ENCODE peak calls at places on chromosomes 11 and 22, in four cellular contexts. B is HFFc6, Y is lower leg skin, W is H1. M is an unnamed sample.

GRCh38 chr11:92978226-92979111 is 9.0 kb downstream of the MTNR1B start:
- DNase-seq in B (peak; percentile 20), Y (no peak), W (no peak), M (no peak)

GRCh38 chr11:124194696-124195418 is 11.7 kb downstream of the OR10D3 start:
- DNase-seq in B (peak; percentile 21), Y (no peak), W (peak; percentile 67), M (no peak)

GRCh38 chr11:94602430-94603372 is 35.5 kb downstream of the PIWIL4 start:
- DNase-seq in B (peak; percentile 89), Y (no peak), W (no peak), M (no peak)

GRCh38 chr11:67285541-67286498 is 3.3 kb upstream of the ANKRD13D start:
- DNase-seq in B (no peak), Y (no peak), W (no peak), M (no peak)

GRCh38 chr22:35930933-35931332 is 97.7 kb downstream of the RBFOX2 start:
- DNase-seq in B (peak; percentile 77), Y (no peak), W (no peak), M (no peak)

GRCh38 chr11:71979582-71979981 is 19.1 kb upstream of the IL18BP start:
- DNase-seq in B (no peak), Y (no peak), W (no peak), M (no peak)

GRCh38 chr11:32366671-32367070 is 68.7 kb downstream of the WT1 start:
- DNase-seq in B (no peak), Y (no peak), W (no peak), M (no peak)

GRCh38 chr11:14898286-14899086 is 6.5 kb upstream of the CYP2R1 start:
- DNase-seq in B (no peak), Y (no peak), W (no peak), M (no peak)

GRCh38 chr11:118374729-118375128 is 15.3 kb downstream of the UBE4A start:
- DNase-seq in B (no peak), Y (no peak), W (no peak), M (no peak)

GRCh38 chr11:35142481-35143207 is 3.7 kb downstream of the CD44 start:
- DNase-seq in B (peak; percentile 74), Y (no peak), W (no peak), M (no peak)
- TF ChIP-seq CTCF in B (no peak), Y (no peak), W (no peak), M (no peak)

GRCh38 chr11:70182266-70182665 is 20.8 kb upstream of the FADD start:
- DNase-seq in B (no peak), Y (no peak), W (no peak), M (no peak)

GRCh38 chr11:70180906-70181305 is 22.2 kb upstream of the FADD start:
- DNase-seq in B (no peak), Y (no peak), W (no peak), M (no peak)

GRCh38 chr11:70174846-70175764 is 28.0 kb upstream of the FADD start:
- DNase-seq in B (no peak), Y (no peak), W (no peak), M (no peak)

GRCh38 chr11:70173018-70173417 is 30.1 kb upstream of the FADD start:
- DNase-seq in B (no peak), Y (no peak), W (no peak), M (no peak)

DNA sequence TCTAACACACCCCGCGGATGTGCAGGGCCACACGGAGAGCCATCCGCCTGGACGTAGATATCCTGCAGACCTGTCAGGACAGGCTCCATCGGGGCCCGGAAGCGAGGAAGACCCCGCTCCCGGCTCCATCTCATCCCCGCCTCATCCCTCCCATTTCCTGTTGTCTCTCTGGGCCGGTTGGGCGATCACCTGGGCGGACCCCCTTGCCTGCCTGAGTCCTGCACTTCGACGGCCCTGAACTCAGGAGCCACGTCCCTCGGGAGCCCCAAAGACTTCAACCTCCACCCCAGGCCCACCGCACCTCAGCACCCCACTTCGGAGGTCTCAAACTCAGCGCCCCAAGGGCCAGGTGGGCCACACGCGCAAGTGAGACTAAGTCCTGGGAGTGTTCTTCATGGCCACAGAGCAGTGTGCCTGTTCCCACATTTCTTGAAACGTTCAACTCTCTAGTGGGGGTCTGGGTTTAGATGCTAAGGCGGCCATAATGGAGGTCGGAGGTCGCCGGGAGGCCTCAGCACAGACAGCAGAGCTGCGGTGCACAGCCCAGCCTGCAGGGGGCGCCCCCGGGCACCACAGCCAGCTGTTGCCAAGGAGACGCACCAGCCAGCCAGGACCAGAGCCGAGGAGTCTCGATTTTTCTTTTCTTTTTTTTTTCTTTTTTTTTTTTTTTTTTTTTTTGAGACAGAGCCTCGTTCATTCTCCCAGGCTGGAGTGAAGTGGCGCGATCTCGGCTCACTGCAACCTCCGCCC is 26.0 kb upstream of the FADD start:
- DNase-seq in B (peak; percentile 6), Y (no peak), W (peak; percentile 97), M (peak; percentile 53)
- TF ChIP-seq CTCF in B (peak; percentile 77), Y (no peak), W (peak; percentile 77), M (peak; percentile 52)

GRCh38 chr22:43159484-43160178 is 8.3 kb downstream of the TSPO start:
- DNase-seq in B (no peak), Y (no peak), W (peak; percentile 77), M (no peak)
- TF ChIP-seq CTCF in B (peak; percentile 60), Y (no peak), W (peak; percentile 74), M (no peak)

GRCh38 chr22:20588092-20588842 is 80.9 kb downstream of the MED15 start:
- DNase-seq in B (no peak), Y (no peak), W (no peak), M (no peak)
- TF ChIP-seq CTCF in B (no peak), Y (no peak), W (peak; percentile 23), M (no peak)

DNA sequence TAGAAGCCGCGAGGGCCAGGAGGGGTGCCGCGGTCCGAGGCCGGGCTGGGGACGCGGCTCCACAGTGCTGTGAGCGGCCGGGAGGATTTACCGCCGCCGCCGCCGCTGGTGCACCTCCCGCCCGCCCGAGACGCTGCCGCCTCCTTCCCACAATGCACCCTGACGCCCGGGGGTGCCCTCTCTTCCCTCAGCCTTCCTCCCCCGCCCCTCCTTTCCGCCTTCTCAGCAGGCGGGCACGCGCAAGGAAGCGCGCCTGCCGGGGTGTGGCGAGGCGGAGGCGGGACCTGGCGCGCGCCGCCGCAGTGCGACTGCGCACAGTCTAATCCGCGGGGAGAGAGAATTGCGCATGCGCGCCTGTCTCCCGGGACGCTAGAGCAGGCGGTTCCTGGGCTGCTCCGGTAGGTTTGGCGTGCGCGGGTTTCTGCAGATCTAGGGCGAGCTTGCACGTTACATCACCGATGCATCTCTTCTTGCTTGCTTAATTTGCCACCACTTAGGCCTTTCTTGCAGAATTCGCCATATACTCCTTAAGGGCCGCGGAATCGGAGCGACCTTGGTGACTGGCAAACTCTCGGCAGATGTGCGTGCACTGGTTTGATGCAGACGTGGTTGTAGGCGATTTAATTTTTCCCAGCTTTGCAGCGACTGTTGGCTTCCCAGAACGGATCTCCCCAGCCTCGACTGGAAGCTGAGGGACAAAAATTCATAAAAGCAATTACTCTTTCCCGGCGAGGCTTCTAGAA is at the start of the genes GVQW3 and THAP12:
- DNase-seq in B (peak; percentile 95), Y (peak; percentile 99), W (peak; percentile 95), M (peak; percentile 97)
- TF ChIP-seq CTCF in B (no peak), Y (no peak), W (peak; percentile 18), M (no peak)

GRCh38 chr22:39556970-39557811 is 13.4 kb upstream of the CACNA1I start:
- DNase-seq in B (no peak), Y (no peak), W (no peak), M (no peak)

GRCh38 chr22:39560127-39560526 is 10.4 kb upstream of the CACNA1I start:
- DNase-seq in B (no peak), Y (no peak), W (no peak), M (no peak)

GRCh38 chr22:39558950-39559349 is 11.6 kb upstream of the CACNA1I start:
- DNase-seq in B (no peak), Y (no peak), W (no peak), M (no peak)

GRCh38 chr22:39558254-39558727 is 12.3 kb upstream of the CACNA1I start:
- DNase-seq in B (no peak), Y (no peak), W (no peak), M (no peak)

DNA sequence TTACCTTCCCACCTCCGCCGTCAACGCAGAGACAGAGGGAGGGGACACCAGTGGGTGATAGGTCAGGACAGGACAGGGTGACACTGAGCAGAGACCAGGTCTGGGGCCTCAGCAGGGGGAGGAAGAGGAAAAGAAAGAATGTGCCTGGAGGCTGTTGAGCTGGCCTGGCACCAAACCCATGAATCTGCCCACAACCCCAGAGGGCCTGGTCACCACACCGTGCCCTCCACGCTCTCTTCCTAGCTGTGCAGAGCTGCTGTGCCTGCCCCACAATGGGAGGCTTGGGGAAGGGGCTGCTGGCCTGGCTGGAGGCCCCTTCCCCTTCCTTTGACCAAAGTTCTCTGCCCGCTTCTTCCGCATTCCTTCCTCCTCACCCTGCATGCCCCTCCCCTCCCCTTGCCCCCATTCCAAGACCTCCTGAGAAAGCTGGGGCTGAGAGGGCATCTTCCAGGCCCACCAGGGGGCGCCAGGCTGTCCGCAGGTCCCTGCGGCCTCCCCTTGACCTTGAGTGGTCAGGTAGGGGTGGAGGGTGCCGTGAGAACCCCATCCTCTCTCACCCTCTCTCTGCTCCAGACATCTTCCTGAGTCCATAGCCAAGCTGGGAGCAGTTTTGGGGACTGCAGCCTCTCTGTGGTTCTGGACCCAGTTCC is 11.0 kb upstream of the CACNA1I start:
- DNase-seq in B (peak; percentile 27), Y (no peak), W (peak; percentile 86), M (no peak)
- TF ChIP-seq CTCF in B (peak; percentile 72), Y (no peak), W (peak; percentile 81), M (no peak)

GRCh38 chr11:128481135-128481534 is 106.2 kb downstream of the ETS1 start:
- DNase-seq in B (peak; percentile 74), Y (no peak), W (no peak), M (no peak)

GRCh38 chr11:128483211-128483788 is 104.1 kb downstream of the ETS1 start:
- DNase-seq in B (no peak), Y (no peak), W (no peak), M (no peak)

GRCh38 chr11:128482512-128483191 is 104.7 kb downstream of the ETS1 start:
- DNase-seq in B (no peak), Y (no peak), W (no peak), M (no peak)

GRCh38 chr11:128482092-128482491 is 105.3 kb downstream of the ETS1 start:
- DNase-seq in B (no peak), Y (no peak), W (no peak), M (no peak)

GRCh38 chr11:128484172-128484571 is 103.2 kb downstream of the ETS1 start:
- DNase-seq in B (no peak), Y (no peak), W (no peak), M (no peak)
- TF ChIP-seq CTCF in B (peak; percentile 45), Y (no peak), W (peak; percentile 67), M (no peak)

GRCh38 chr11:127470485-127470884 is 469.9 kb upstream of the KIRREL3 start:
- DNase-seq in B (peak; percentile 4), Y (no peak), W (peak; percentile 49), M (no peak)
- TF ChIP-seq CTCF in B (peak; percentile 57), Y (no peak), W (peak; percentile 60), M (no peak)

DNA sequence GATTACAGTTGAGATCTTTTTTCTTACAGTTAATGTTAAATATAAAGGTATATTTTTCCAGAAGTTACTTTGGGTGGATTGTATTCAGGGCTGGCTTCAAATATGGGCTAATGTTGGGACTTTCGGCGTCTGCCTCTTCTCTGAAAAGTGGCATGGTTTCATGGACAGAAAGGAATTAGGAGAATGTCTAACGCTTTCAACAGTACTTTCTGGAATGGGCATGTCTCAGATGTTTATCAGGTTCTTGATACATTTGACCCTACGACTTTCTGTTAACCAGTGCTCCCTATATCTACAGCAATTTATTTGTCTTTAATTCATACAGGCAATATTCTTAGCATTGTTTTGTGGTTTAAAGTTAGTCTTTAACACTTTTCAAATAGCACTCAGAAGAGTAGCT is 33.7 kb downstream of the ZC3H12C start:
- DNase-seq in B (no peak), Y (no peak), W (no peak), M (no peak)
- TF ChIP-seq CTCF in B (no peak), Y (no peak), W (no peak), M (no peak)